ENCODE peak calls at places on chromosomes 1 and 21, in five cellular contexts. T, F, R, V and N are unnamed samples.

GRCh38 chr1:119147626-119148180 is 7.2 kb upstream of the WARS2 start:
- DNase-seq in T (no peak), F (no peak), R (no peak), V (no peak), N (peak; percentile 47)

GRCh38 chr21:42340187-42340586 is 10.6 kb downstream of the TFF2 start:
- DNase-seq in T (no peak), F (no peak), R (no peak), V (no peak), N (no peak)

GRCh38 chr1:71511505-71511904 is 430.7 kb upstream of the ZRANB2 start:
- DNase-seq in T (no peak), F (no peak), R (no peak), V (no peak), N (no peak)

GRCh38 chr1:54498383-54499096 is 49.5 kb upstream of the ACOT11 start:
- DNase-seq in T (no peak), F (no peak), R (no peak), V (no peak), N (no peak)

GRCh38 chr1:36359911-36360310 is 25.8 kb downstream of the STK40 start:
- DNase-seq in T (no peak), F (no peak), R (no peak), V (no peak), N (no peak)

GRCh38 chr1:46554236-46555080 is 3.0 kb upstream of the KNCN start:
- DNase-seq in T (no peak), F (no peak), R (no peak), V (no peak), N (no peak)

GRCh38 chr1:19311503-19311930 is 427 bp downstream of the AKR7A2 start:
- DNase-seq in T (no peak), F (no peak), R (no peak), V (peak; percentile 21), N (no peak)

GRCh38 chr1:217907504-217907903 is 276.4 kb downstream of the SPATA17 start:
- DNase-seq in T (no peak), F (no peak), R (no peak), V (peak; percentile 8), N (no peak)

GRCh38 chr1:24970399-24970753 is 40.3 kb upstream of the RUNX3 start:
- DNase-seq in T (no peak), F (no peak), R (no peak), V (no peak), N (peak; percentile 9)

GRCh38 chr1:12617901-12618660 is at the start of gene DHRS3:
- DNase-seq in T (no peak), F (peak; percentile 85), R (peak; percentile 81), V (peak; percentile 72), N (peak; percentile 94)

GRCh38 chr1:111990026-111990877 is 784 bp upstream of the KCND3 start:
- DNase-seq in T (no peak), F (peak; percentile 28), R (no peak), V (no peak), N (no peak)

GRCh38 chr1:38640371-38640770 is 219.2 kb downstream of the RRAGC start:
- DNase-seq in T (no peak), F (no peak), R (no peak), V (no peak), N (no peak)

GRCh38 chr1:90717665-90718410 is 736 bp upstream of the BARHL2 start:
- DNase-seq in T (no peak), F (peak; percentile 42), R (no peak), V (no peak), N (peak; percentile 73)

DNA sequence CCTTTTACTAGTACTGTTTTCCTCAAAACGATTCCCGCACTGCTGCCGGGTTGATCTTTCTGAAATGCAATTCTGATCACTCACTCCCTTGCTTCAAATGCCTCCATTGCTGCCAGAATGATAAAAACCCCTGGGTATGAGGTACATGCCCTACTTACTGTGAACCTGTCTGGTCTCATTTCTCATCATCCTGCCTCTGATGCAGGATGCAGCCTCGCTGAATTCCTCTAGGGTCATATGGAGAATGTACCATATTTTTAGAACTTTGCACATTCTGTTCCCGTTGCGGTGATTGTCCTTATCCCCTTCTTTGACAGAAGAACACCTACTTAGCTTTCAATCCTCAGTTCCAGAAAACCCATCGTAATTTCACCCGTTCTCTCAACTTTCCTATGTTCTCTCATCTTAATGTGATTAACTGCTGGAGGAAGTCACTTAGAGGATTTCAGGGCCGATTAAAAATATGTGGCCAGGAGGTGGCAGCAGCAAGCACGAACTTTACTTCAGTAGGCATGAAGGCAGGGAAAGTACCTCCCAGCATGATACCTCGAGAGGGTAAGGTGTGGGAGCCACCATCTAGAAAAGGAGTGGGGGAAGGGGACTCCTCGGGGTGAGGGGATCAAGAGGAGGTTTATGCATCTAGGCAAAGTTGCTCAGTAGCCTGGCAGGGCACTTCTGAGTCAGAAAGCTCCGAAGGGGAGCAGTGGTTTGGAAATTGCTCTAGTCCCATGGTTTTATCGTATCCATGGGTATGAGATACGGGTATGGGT is 361.5 kb upstream of the ZP4 start:
- DNase-seq in T (peak; percentile 19), F (peak; percentile 47), R (peak; percentile 81), V (peak; percentile 10), N (peak; percentile 68)
- TF ChIP-seq CTCF in T (peak; percentile 74), F (no peak), R (peak; percentile 52), V (peak; percentile 42), N (peak; percentile 36)

DNA sequence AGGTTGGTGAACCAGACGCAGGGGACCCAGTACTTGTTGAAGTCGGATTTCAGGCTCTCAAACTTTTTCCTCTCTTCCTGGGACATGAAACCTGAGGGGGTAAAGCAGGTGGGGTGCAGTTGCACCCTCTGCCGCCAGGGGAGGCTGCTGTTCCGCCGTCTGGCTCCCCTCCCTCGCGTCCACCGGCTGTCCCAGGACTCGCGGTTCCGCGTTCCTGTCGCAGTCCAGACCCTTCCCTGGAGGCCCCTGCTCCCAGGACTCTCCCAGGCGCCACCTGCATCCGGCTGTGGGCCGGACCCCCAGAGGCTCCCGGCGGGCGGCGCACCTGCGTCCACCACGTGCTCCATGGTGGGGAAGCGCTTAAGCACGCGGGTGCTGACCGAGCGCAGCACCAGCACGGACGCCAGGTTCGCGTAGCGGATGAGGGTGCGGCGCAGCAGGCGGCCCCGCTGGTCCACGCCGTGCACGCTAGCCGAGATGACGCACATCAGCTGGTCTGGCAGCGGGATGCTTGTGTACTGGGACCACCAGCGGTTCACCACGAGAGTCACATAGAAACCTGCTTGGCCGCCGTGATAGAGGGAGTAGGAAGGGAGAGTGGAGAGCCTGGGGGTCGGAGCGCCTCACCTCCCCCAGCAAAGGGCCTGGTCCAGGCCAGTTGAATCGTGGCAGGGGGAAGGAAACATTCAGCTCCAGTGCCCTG is 1.7 kb downstream of the BEST4 start:
- DNase-seq in T (peak; percentile 78), F (peak; percentile 84), R (peak; percentile 81), V (peak; percentile 77), N (peak; percentile 57)
- H3K4me3 ChIP-seq in T (peak overlapping the region; percentile 56), F (peak overlapping the region; percentile 37), R (no peak overlapping the region), V (peak overlapping the region; percentile 49), N (peak overlapping the region; percentile 10)

DNA sequence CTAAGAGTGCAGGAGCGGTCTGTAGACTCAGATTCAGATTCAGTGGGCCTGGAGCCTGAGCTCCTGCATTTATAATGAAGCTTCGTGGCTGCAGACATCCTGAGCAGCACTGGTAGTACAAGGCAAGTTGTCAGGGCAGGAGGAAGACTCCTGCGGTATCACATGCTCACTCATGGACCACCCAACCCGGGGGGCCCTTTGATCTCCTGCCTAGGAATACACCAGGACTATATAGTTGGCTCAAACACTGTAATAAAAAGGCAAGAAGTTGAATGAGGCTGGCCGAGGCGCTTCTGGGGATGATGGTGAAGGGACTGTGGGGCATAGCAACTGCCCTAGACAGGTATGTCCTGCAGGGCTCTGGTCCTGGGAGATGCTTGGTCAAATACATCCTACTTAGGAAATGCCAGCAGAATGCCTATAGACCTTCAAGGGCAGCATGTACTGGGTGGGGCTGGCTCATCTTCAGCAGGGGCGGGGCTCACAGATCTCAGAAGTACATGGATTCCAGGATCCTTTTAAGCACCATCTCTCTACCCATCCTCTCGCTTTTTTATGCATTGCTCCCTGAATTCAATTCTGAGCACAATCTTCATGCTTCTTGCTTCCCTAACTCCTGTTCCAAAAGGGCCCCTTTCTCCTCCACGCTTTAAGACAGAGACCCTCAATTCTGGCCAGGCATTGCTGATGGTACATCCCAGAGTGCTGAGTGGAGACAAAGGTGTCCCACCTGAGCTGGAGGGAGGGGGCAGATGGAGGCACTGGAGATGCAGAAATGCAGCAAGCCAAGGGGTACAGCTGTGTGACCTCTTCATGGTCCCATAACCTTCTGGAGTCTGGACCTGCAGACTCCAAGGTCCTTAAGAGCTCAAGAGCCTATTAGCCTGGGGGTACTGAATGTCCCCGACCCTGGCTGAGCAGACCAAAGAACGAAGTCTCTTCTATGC is 2.1 kb upstream of the RAP1GAP start:
- DNase-seq in T (no peak), F (no peak), R (no peak), V (no peak), N (no peak)
- H3K4me1 ChIP-seq in T (no peaks in the 10 kb centered on the region), F (peaks cover 22% of the 10 kb centered on the region), R (peaks cover 42% of the 10 kb centered on the region), V (peaks cover 3% of the 10 kb centered on the region), N (peaks cover 3% of the 10 kb centered on the region)

DNA sequence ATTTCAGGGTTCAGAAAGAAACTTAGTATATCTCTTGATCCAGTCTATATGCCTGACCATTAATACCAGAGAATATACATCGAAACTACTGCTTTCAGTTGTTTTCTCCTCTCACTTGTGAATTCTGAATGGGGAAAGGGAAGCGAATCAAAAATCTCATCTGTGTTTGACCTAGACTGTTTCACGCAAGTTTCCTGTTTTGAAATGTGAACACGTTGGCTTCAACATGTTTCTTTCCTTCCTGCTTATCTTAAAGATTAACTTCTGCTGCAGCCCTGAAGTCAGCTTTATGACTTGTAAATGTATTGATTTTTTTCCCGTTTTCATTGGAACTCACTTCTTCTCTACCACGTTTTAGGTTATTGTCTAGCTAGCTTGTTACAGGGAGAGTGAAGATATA is 49.9 kb downstream of the SNX27 start:
- DNase-seq in T (no peak), F (no peak), R (no peak), V (no peak), N (no peak)
- TF ChIP-seq CTCF in T (no peak), F (no peak), R (no peak), V (no peak), N (no peak)

GRCh38 chr1:205286335-205286950 is 35.1 kb downstream of the NUAK2 start:
- DNase-seq in T (peak; percentile 53), F (peak; percentile 75), R (no peak), V (no peak), N (no peak)
- H3K4me3 ChIP-seq in T (peak overlapping the region; percentile 44), F (no peak overlapping the region), R (no peak overlapping the region), V (no peak overlapping the region), N (no peak overlapping the region)

GRCh38 chr1:161098161-161099068 is at the start of gene KLHDC9:
- DNase-seq in T (peak; percentile 86), F (peak; percentile 91), R (peak; percentile 95), V (peak; percentile 64), N (peak; percentile 69)
- H3K4me1 ChIP-seq in T (peaks cover 29% of the 10 kb centered on the region), F (peaks cover 12% of the 10 kb centered on the region), R (peaks cover 6% of the 10 kb centered on the region), V (peaks cover 12% of the 10 kb centered on the region), N (peaks cover 3% of the 10 kb centered on the region)